ENCODE peak calls at places on chromosomes 13 and 19, in ten cellular contexts. One of them, this sample, is unnamed.

GRCh38 chr19:1807695-1808394 is 4.2 kb downstream of the ATP8B3 start:
- DNase-seq in ELR: no peak
- DNase-seq in WTC11: no peak
- DNase-seq in T-helper 2 cell: no peak
- DNase-seq in NCI-H1694 treated with DMSO at 0.1 percent for 48 hours: no peak
- DNase-seq in iris pigment epithelial cell: no peak
- DNase-seq in amygdala: no peak
- DNase-seq in DMS79: no peak
- DNase-seq in H1: no peak
- DNase-seq in NCI-H524: no peak
- DNase-seq in this sample: peak; percentile 58

GRCh38 chr19:50377051-50377441 is 789 bp downstream of the NR1H2 start:
- DNase-seq in ELR: no peak
- DNase-seq in WTC11: peak; percentile 90
- DNase-seq in T-helper 2 cell: peak; percentile 38
- DNase-seq in NCI-H1694 treated with DMSO at 0.1 percent for 48 hours: no peak
- DNase-seq in iris pigment epithelial cell: no peak
- DNase-seq in amygdala: no peak
- DNase-seq in DMS79: peak; percentile 49
- DNase-seq in H1: peak; percentile 83
- DNase-seq in NCI-H524: peak; percentile 48
- DNase-seq in this sample: no peak

GRCh38 chr19:17997969-17998826 is 9.8 kb upstream of the ARRDC2 start:
- DNase-seq in ELR: peak; percentile 82
- DNase-seq in WTC11: peak; percentile 77
- DNase-seq in T-helper 2 cell: no peak
- DNase-seq in NCI-H1694 treated with DMSO at 0.1 percent for 48 hours: no peak
- DNase-seq in iris pigment epithelial cell: no peak
- DNase-seq in amygdala: no peak
- DNase-seq in DMS79: no peak
- DNase-seq in H1: peak; percentile 89
- DNase-seq in NCI-H524: no peak
- DNase-seq in this sample: no peak

GRCh38 chr19:7831452-7831851 is 1.4 kb downstream of the EVI5L start:
- DNase-seq in ELR: peak; percentile 52
- DNase-seq in WTC11: peak; percentile 65
- DNase-seq in T-helper 2 cell: no peak
- DNase-seq in NCI-H1694 treated with DMSO at 0.1 percent for 48 hours: no peak
- DNase-seq in iris pigment epithelial cell: peak; percentile 36
- DNase-seq in amygdala: peak; percentile 22
- DNase-seq in DMS79: no peak
- DNase-seq in H1: peak; percentile 74
- DNase-seq in NCI-H524: peak; percentile 17
- DNase-seq in this sample: no peak

GRCh38 chr13:25771208-25771607 is 280.6 kb downstream of the SHISA2 start:
- DNase-seq in ELR: peak; percentile 38
- DNase-seq in WTC11: no peak
- DNase-seq in T-helper 2 cell: no peak
- DNase-seq in NCI-H1694 treated with DMSO at 0.1 percent for 48 hours: no peak
- DNase-seq in iris pigment epithelial cell: no peak
- DNase-seq in amygdala: no peak
- DNase-seq in DMS79: no peak
- DNase-seq in H1: no peak
- DNase-seq in NCI-H524: no peak
- DNase-seq in this sample: no peak

GRCh38 chr19:38793186-38793585 is 4.2 kb downstream of the LGALS7B start:
- DNase-seq in ELR: peak; percentile 50
- DNase-seq in WTC11: no peak
- DNase-seq in T-helper 2 cell: no peak
- DNase-seq in NCI-H1694 treated with DMSO at 0.1 percent for 48 hours: peak; percentile 89
- DNase-seq in iris pigment epithelial cell: peak; percentile 63
- DNase-seq in amygdala: no peak
- DNase-seq in DMS79: peak; percentile 53
- DNase-seq in H1: no peak
- DNase-seq in NCI-H524: no peak
- DNase-seq in this sample: no peak

GRCh38 chr19:45882652-45883585 is 3.0 kb downstream of the IRF2BP1 start:
- DNase-seq in ELR: peak; percentile 85
- DNase-seq in WTC11: peak; percentile 94
- DNase-seq in T-helper 2 cell: peak; percentile 68
- DNase-seq in NCI-H1694 treated with DMSO at 0.1 percent for 48 hours: peak; percentile 69
- DNase-seq in iris pigment epithelial cell: peak; percentile 87
- DNase-seq in amygdala: peak; percentile 31
- DNase-seq in DMS79: no peak
- DNase-seq in H1: peak; percentile 98
- DNase-seq in NCI-H524: peak; percentile 73
- DNase-seq in this sample: peak; percentile 94

GRCh38 chr19:8462601-8463000 is 17.8 kb downstream of the HNRNPM start:
- DNase-seq in ELR: no peak
- DNase-seq in WTC11: no peak
- DNase-seq in T-helper 2 cell: no peak
- DNase-seq in NCI-H1694 treated with DMSO at 0.1 percent for 48 hours: no peak
- DNase-seq in iris pigment epithelial cell: no peak
- DNase-seq in amygdala: no peak
- DNase-seq in DMS79: no peak
- DNase-seq in H1: no peak
- DNase-seq in NCI-H524: no peak
- DNase-seq in this sample: no peak

This sample was measured in left lung.